ENCODE peak calls at places on chromosomes 11 and 22, in eight cellular contexts. O is stimulated activated CD4-positive, alpha-beta T cell treated with anti-CD3 and anti-CD28 coated beads, Interleukin-1b, Interleukin-23, amount 100 ng/mL, for 1 hour; J is sciatic nerve; G is NCI-H2081; A is naive thymus-derived CD8-positive, alpha-beta T cell; F is body of pancreas; C is AG10803; P is NCI-H748 treated with DMSO at 0.1 percent for 48 hours. H is an unnamed sample.

GRCh38 chr11:13114566-13115465 is 105.7 kb downstream of the RASSF10 start:
- DNase-seq in O (no peak), J (no peak), G (peak), A (no peak), F (peak), C (no peak), P (peak), H (no peak)

GRCh38 chr22:41288245-41288946 is 2.4 kb upstream of the RANGAP1 start:
- DNase-seq in O (no peak), J (no peak), G (peak), A (no peak), F (peak), C (peak), P (no peak), H (peak)

GRCh38 chr11:2741377-2742131 is 41.8 kb upstream of the KCNQ1OT1 start:
- DNase-seq in O (no peak), J (peak), G (no peak), A (no peak), F (no peak), C (peak), P (no peak), H (no peak)

GRCh38 chr11:123429851-123430735 is at the start of gene GRAMD1B:
- DNase-seq in O (peak), J (peak), G (peak), A (peak), F (peak), C (peak), P (peak), H (no peak)

GRCh38 chr22:48493733-48494132 is 1333.9 kb downstream of the BRD1 start:
- DNase-seq in O (no peak), J (no peak), G (no peak), A (no peak), F (no peak), C (no peak), P (no peak), H (no peak)

GRCh38 chr11:26326793-26327400 is 5.0 kb upstream of the ANO3 start:
- DNase-seq in O (no peak), J (no peak), G (no peak), A (no peak), F (no peak), C (no peak), P (no peak), H (no peak)

GRCh38 chr11:61963282-61964057 is 4.0 kb downstream of the FTH1 start:
- DNase-seq in O (no peak), J (peak), G (no peak), A (peak), F (no peak), C (peak), P (no peak), H (peak)

GRCh38 chr11:48049036-48049435 is 68.7 kb downstream of the PTPRJ start:
- DNase-seq in O (no peak), J (no peak), G (no peak), A (no peak), F (no peak), C (no peak), P (no peak), H (no peak)

GRCh38 chr22:39546889-39547586 is 14.5 kb upstream of the RPS19BP1 start:
- DNase-seq in O (no peak), J (no peak), G (peak), A (no peak), F (no peak), C (no peak), P (no peak), H (no peak)

GRCh38 chr11:57752954-57753353 is 1.3 kb upstream of the BTBD18 start:
- DNase-seq in O (no peak), J (no peak), G (no peak), A (no peak), F (no peak), C (no peak), P (no peak), H (no peak)

GRCh38 chr11:17003426-17003825 is 10.8 kb downstream of the PLEKHA7 start:
- DNase-seq in O (no peak), J (no peak), G (no peak), A (no peak), F (no peak), C (no peak), P (no peak), H (no peak)

GRCh38 chr11:133889893-133890292 is 44.6 kb upstream of the SPATA19 start:
- DNase-seq in O (no peak), J (no peak), G (no peak), A (no peak), F (no peak), C (no peak), P (no peak), H (peak)

GRCh38 chr11:60710482-60710881 is 11.1 kb downstream of the MS4A8 start:
- DNase-seq in O (no peak), J (no peak), G (no peak), A (no peak), F (no peak), C (no peak), P (no peak), H (no peak)

GRCh38 chr11:61773356-61773755 is 19.0 kb downstream of the TMEM258 start:
- DNase-seq in O (no peak), J (no peak), G (no peak), A (no peak), F (no peak), C (no peak), P (no peak), H (no peak)

GRCh38 chr11:43989162-43989961 is 46.9 kb downstream of the C11orf96 start:
- DNase-seq in O (no peak), J (peak), G (no peak), A (no peak), F (peak), C (no peak), P (no peak), H (no peak)

GRCh38 chr22:20128902-20129746 is 2.5 kb upstream of the ZDHHC8 start:
- DNase-seq in O (peak), J (no peak), G (peak), A (peak), F (peak), C (peak), P (no peak), H (peak)

GRCh38 chr11:124301482-124301881 is 12.3 kb downstream of the OR8D1 start:
- DNase-seq in O (no peak), J (no peak), G (no peak), A (no peak), F (no peak), C (peak), P (no peak), H (no peak)

GRCh38 chr22:19086944-19087343 is 35.3 kb downstream of the DGCR2 start:
- DNase-seq in O (no peak), J (no peak), G (no peak), A (no peak), F (no peak), C (peak), P (no peak), H (peak)

H was measured in left lobe of liver.